ENCODE peak calls at places on chromosomes 16 and 17, in ten cellular contexts. G is GM06990, F is colonic mucosa, H is uterus, P is AG04449, X is left lung, S is left ventricle myocardium inferior, M is transverse colon, C is neural progenitor cell, W is BJ. L is an unnamed sample.

GRCh38 chr16:29842732-29843346 is 20.2 kb downstream of the CDIPT start:
- DNase-seq in G (no peak), F (no peak), H (no peak), P (no peak), X (no peak), S (no peak), M (no peak), C (no peak), W (no peak), L (no peak)

GRCh38 chr17:65169691-65170090 is 32.5 kb downstream of the RGS9 start:
- DNase-seq in G (no peak), F (no peak), H (no peak), P (no peak), X (no peak), S (no peak), M (no peak), C (no peak), W (no peak), L (no peak)

GRCh38 chr16:57502048-57502775 is 15.9 kb upstream of the DOK4 start:
- DNase-seq in G (no peak), F (no peak), H (no peak), P (no peak), X (no peak), S (no peak), M (no peak), C (no peak), W (no peak), L (no peak)

GRCh38 chr16:62035115-62036092 is 834 bp downstream of the CDH8 start:
- DNase-seq in G (no peak), F (no peak), H (no peak), P (no peak), X (peak; percentile 55), S (no peak), M (no peak), C (peak; percentile 89), W (no peak), L (no peak)

GRCh38 chr17:41750866-41751265 is 16.4 kb upstream of the HAP1 start:
- DNase-seq in G (no peak), F (no peak), H (no peak), P (no peak), X (no peak), S (no peak), M (no peak), C (no peak), W (no peak), L (no peak)

GRCh38 chr16:77570574-77570973 is 135.7 kb upstream of the ADAMTS18 start:
- DNase-seq in G (no peak), F (no peak), H (no peak), P (no peak), X (no peak), S (no peak), M (no peak), C (no peak), W (no peak), L (no peak)

GRCh38 chr16:56389554-56389953 is 35.8 kb downstream of the AMFR start:
- DNase-seq in G (no peak), F (no peak), H (no peak), P (peak; percentile 97), X (no peak), S (no peak), M (no peak), C (no peak), W (peak; percentile 87), L (no peak)

GRCh38 chr17:30222741-30223175 is 12.7 kb downstream of the SLC6A4 start:
- DNase-seq in G (no peak), F (no peak), H (no peak), P (no peak), X (no peak), S (no peak), M (peak; percentile 33), C (peak; percentile 67), W (no peak), L (no peak)

GRCh38 chr17:50203589-50204345 is 2.3 kb upstream of the COL1A1 start:
- DNase-seq in G (no peak), F (no peak), H (peak; percentile 81), P (peak; percentile 99), X (no peak), S (no peak), M (peak; percentile 8), C (no peak), W (peak; percentile 99), L (no peak)

GRCh38 chr17:7737601-7738000 is 20.1 kb downstream of the DNAH2 start:
- DNase-seq in G (no peak), F (no peak), H (no peak), P (no peak), X (no peak), S (no peak), M (no peak), C (no peak), W (no peak), L (no peak)

GRCh38 chr16:48607056-48607825 is 2.7 kb downstream of the N4BP1 start:
- DNase-seq in G (no peak), F (peak; percentile 76), H (no peak), P (peak; percentile 23), X (no peak), S (no peak), M (peak; percentile 66), C (peak; percentile 54), W (no peak), L (no peak)

GRCh38 chr17:12927541-12928425 is 90.0 kb downstream of the ELAC2 start:
- DNase-seq in G (no peak), F (no peak), H (peak; percentile 23), P (peak; percentile 45), X (no peak), S (peak; percentile 20), M (no peak), C (no peak), W (no peak), L (no peak)

GRCh38 chr17:37791434-37791833 is 46.6 kb upstream of the HNF1B start:
- DNase-seq in G (peak; percentile 53), F (peak; percentile 73), H (no peak), P (no peak), X (no peak), S (no peak), M (peak; percentile 37), C (peak; percentile 37), W (peak; percentile 65), L (peak; percentile 84)

GRCh38 chr17:76053230-76054111 is 18.8 kb downstream of the SRP68 start:
- DNase-seq in G (no peak), F (no peak), H (no peak), P (no peak), X (no peak), S (no peak), M (no peak), C (no peak), W (no peak), L (no peak)

GRCh38 chr17:44322236-44322895 is 2.3 kb downstream of the SLC25A39 start:
- DNase-seq in G (no peak), F (no peak), H (no peak), P (no peak), X (no peak), S (no peak), M (no peak), C (no peak), W (no peak), L (no peak)

GRCh38 chr16:49754495-49755290 is 101.2 kb downstream of the ZNF423 start:
- DNase-seq in G (no peak), F (peak; percentile 32), H (no peak), P (no peak), X (no peak), S (peak; percentile 25), M (peak; percentile 20), C (peak; percentile 85), W (no peak), L (peak; percentile 3)
- TF ChIP-seq CTCF in G (no peak), F (no peak), H (no peak), P (no peak), X (no peak), S (no peak), M (no peak), C (no peak), W (no peak), L (no peak)

GRCh38 chr17:68080411-68081150 is 45.0 kb downstream of the KPNA2 start:
- DNase-seq in G (no peak), F (no peak), H (no peak), P (no peak), X (no peak), S (no peak), M (no peak), C (no peak), W (no peak), L (no peak)
- H3K4me3 ChIP-seq in G (no peak overlapping the region), F (no peak overlapping the region), H (no peak overlapping the region), P (no peak overlapping the region), X (no peak overlapping the region), S (no peak overlapping the region), M (no peak overlapping the region), C (no peak overlapping the region), W (no peak overlapping the region), L (no peak overlapping the region)

GRCh38 chr17:79163071-79163470 is 88.4 kb downstream of the ENGASE start:
- DNase-seq in G (no peak), F (no peak), H (no peak), P (no peak), X (no peak), S (no peak), M (no peak), C (no peak), W (no peak), L (no peak)
- TF ChIP-seq CTCF in G (no peak), F (no peak), H (no peak), P (no peak), X (no peak), S (no peak), M (no peak), C (no peak), W (no peak), L (no peak)

GRCh38 chr17:21379080-21379711 is 3.0 kb downstream of the KCNJ12 start:
- DNase-seq in G (no peak), F (peak; percentile 84), H (no peak), P (no peak), X (peak; percentile 72), S (peak; percentile 66), M (peak; percentile 84), C (no peak), W (no peak), L (no peak)

GRCh38 chr17:21378553-21378952 is 2.4 kb downstream of the KCNJ12 start:
- DNase-seq in G (no peak), F (no peak), H (no peak), P (no peak), X (no peak), S (no peak), M (no peak), C (no peak), W (no peak), L (no peak)

GRCh38 chr17:21376835-21377690 is 906 bp downstream of the KCNJ12 start:
- DNase-seq in G (no peak), F (no peak), H (no peak), P (no peak), X (peak; percentile 63), S (no peak), M (no peak), C (no peak), W (no peak), L (no peak)

GRCh38 chr17:21376585-21376834 is 353 bp downstream of the KCNJ12 start:
- DNase-seq in G (no peak), F (no peak), H (no peak), P (no peak), X (no peak), S (no peak), M (no peak), C (peak; percentile 82), W (no peak), L (no peak)

DNA sequence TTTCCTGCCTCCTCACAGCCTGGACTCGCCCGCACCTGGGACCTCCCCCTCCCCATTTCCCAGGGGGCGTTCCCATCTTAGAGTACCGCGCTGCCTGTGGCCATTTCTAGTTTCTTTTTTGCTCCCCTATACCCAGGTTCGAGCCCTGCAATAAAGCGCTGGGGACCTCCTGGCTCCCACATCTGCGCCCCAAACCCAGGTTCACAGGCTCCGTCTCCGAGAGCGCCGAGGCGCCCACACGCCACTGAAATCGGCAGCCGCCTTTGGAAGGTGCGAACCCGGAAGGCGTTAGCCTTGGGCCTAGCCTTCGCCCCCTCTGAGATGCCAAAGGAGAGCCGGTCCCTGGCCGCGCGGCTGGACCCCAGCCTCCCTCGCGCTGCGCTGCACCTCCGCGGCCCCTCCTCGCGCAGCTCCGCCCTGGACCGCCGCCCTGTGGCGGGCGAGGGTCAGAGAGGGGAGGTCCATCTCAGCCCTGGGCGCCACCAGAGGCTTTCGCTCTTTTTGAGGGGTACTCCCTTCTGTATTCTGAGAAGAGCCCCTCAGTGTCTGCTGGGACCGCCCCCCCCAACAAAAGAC is 1.8 kb downstream of the KCNJ12 start:
- DNase-seq in G (no peak), F (no peak), H (no peak), P (no peak), X (peak; percentile 61), S (no peak), M (no peak), C (peak; percentile 78), W (no peak), L (no peak)
- H3K4me3 ChIP-seq in G (no peak overlapping the region), F (peak overlapping the region; percentile 9), H (peak overlapping the region; percentile 44), P (peak overlapping the region; percentile 6), X (peak overlapping the region; percentile 36), S (peak overlapping the region; percentile 77), M (peak overlapping the region; percentile 55), C (peak overlapping the region; percentile 64), W (no peak overlapping the region), L (no peak overlapping the region)